ENCODE peak calls at places on chromosomes 4 and X, in ten cellular contexts. M, B, Q, C, T, R, X, K, E and O are unnamed samples.

GRCh38 chr4:54384563-54384962 is 155.5 kb downstream of the PDGFRA start:
- DNase-seq in T (no peak), Q (no peak), K (peak), R (no peak), C (peak), B (peak), E (peak), X (no peak), M (peak), O (no peak)

GRCh38 chr4:145557720-145558119 is 61.5 kb upstream of the MMAA start:
- DNase-seq in T (peak), M (peak), R (no peak), Q (peak), X (peak), C (peak), E (peak), K (peak), B (peak), O (peak)

GRCh38 chr4:122170775-122171174 is 18.6 kb downstream of the BLTP1 start:
- DNase-seq in B (no peak), K (no peak), C (no peak), R (no peak), E (no peak), M (no peak), Q (no peak), T (no peak), X (no peak), O (no peak)

GRCh38 chrX:39171686-39172085 is 370.4 kb downstream of the MID1IP1 start:
- DNase-seq in M (no peak), B (no peak), X (no peak), R (no peak), C (no peak), T (no peak), E (no peak), Q (no peak), K (no peak), O (no peak)

GRCh38 chr4:184461711-184462110 is 12.6 kb downstream of the IRF2 start:
- DNase-seq in K (no peak), C (no peak), R (no peak), T (no peak), E (no peak), Q (no peak), B (no peak), X (no peak), M (no peak), O (no peak)

GRCh38 chr4:2231082-2231481 is 10.8 kb downstream of the HAUS3 start:
- DNase-seq in R (no peak), K (no peak), T (no peak), C (no peak), E (no peak), M (no peak), B (no peak), X (no peak), Q (no peak), O (no peak)

GRCh38 chr4:7699040-7699439 is 240.6 kb downstream of the AFAP1 start:
- DNase-seq in M (no peak), K (peak), X (no peak), Q (peak), B (peak), C (no peak), R (no peak), T (no peak), E (no peak), O (no peak)

GRCh38 chr4:147769386-147769785 is 37.5 kb downstream of the ARHGAP10 start:
- DNase-seq in Q (no peak), K (no peak), R (no peak), T (no peak), X (no peak), B (no peak), C (no peak), M (no peak), E (no peak), O (no peak)

GRCh38 chrX:3651272-3651671 is 62.2 kb downstream of the PRKX start:
- DNase-seq in R (no peak), C (peak), M (no peak), T (no peak), B (no peak), Q (no peak), K (no peak), X (no peak), E (no peak), O (no peak)

GRCh38 chr4:53573696-53574095 is 17.6 kb downstream of the LNX1 start:
- DNase-seq in Q (no peak), X (no peak), R (no peak), T (no peak), C (no peak), K (no peak), M (no peak), E (no peak), B (no peak), O (no peak)

GRCh38 chr4:74659576-74660411 is 134.5 kb downstream of the BTC start:
- DNase-seq in K (no peak), Q (peak), B (peak), C (no peak), T (no peak), M (no peak), X (peak), E (peak), R (no peak), O (no peak)

GRCh38 chrX:110146521-110146920 is 143.6 kb downstream of the TMEM164 start:
- DNase-seq in R (no peak), T (no peak), K (peak), E (peak), B (no peak), Q (no peak), C (peak), X (no peak), M (peak), O (peak)

GRCh38 chrX:7574325-7574724 is 268.6 kb upstream of the VCX start:
- DNase-seq in Q (no peak), X (no peak), B (no peak), M (peak), T (no peak), R (no peak), K (no peak), E (no peak), C (peak), O (no peak)

GRCh38 chrX:53631156-53631555 is 55.4 kb downstream of the HUWE1 start:
- DNase-seq in E (no peak), T (no peak), M (no peak), R (no peak), X (no peak), K (no peak), B (no peak), C (no peak), Q (peak), O (no peak)

GRCh38 chr4:77082886-77083608 is 7.3 kb upstream of the CCNI start:
- DNase-seq in E (no peak), C (no peak), B (no peak), X (no peak), K (no peak), T (no peak), R (no peak), M (no peak), Q (no peak), O (no peak)

GRCh38 chr4:102285831-102286230 is 59.5 kb downstream of the SLC39A8 start:
- DNase-seq in R (no peak), E (no peak), K (no peak), C (no peak), M (no peak), B (no peak), T (no peak), X (no peak), Q (no peak), O (no peak)

GRCh38 chrX:49040376-49040955 is 2.7 kb downstream of the TFE3 start:
- DNase-seq in T (no peak), K (no peak), E (no peak), C (no peak), Q (no peak), M (no peak), R (no peak), B (no peak), X (no peak), O (no peak)

GRCh38 chr4:69377562-69377961 is 97.3 kb downstream of the UGT2B28 start:
- DNase-seq in Q (no peak), T (no peak), E (no peak), K (peak), B (no peak), C (no peak), X (no peak), R (no peak), M (no peak), O (no peak)

GRCh38 chr4:108081251-108081650 is 87.5 kb downstream of the LEF1 start:
- DNase-seq in M (no peak), E (no peak), C (no peak), X (no peak), T (no peak), B (no peak), Q (no peak), K (no peak), R (no peak), O (no peak)

GRCh38 chr4:75644095-75644494 is 13.8 kb upstream of the CDKL2 start:
- DNase-seq in Q (no peak), C (no peak), E (no peak), M (no peak), X (no peak), K (no peak), B (no peak), R (no peak), T (no peak), O (no peak)

GRCh38 chrX:153708415-153708814 is 15.8 kb downstream of the BCAP31 start:
- DNase-seq in T (peak), C (peak), E (peak), B (no peak), M (peak), Q (peak), R (peak), X (peak), K (peak), O (no peak)

GRCh38 chr4:141719585-141719984 is 83.2 kb downstream of the IL15 start:
- DNase-seq in M (no peak), K (no peak), E (no peak), X (no peak), B (no peak), R (no peak), C (no peak), T (no peak), Q (no peak), O (no peak)

GRCh38 chr4:81405900-81406401 is 65.8 kb downstream of the RASGEF1B start:
- DNase-seq in B (peak), Q (peak), X (peak), C (peak), T (no peak), E (no peak), M (peak), K (peak), R (no peak), O (no peak)

GRCh38 chr4:147837435-147837834 is 105.5 kb downstream of the ARHGAP10 start:
- DNase-seq in Q (no peak), X (no peak), E (no peak), R (no peak), K (no peak), C (peak), T (no peak), M (no peak), B (no peak), O (no peak)

GRCh38 chrX:65932173-65933084 is 107.5 kb downstream of the VSIG4 start:
- DNase-seq in T (no peak), E (no peak), Q (no peak), X (no peak), C (peak), B (no peak), R (no peak), M (no peak), K (no peak), O (no peak)

DNA sequence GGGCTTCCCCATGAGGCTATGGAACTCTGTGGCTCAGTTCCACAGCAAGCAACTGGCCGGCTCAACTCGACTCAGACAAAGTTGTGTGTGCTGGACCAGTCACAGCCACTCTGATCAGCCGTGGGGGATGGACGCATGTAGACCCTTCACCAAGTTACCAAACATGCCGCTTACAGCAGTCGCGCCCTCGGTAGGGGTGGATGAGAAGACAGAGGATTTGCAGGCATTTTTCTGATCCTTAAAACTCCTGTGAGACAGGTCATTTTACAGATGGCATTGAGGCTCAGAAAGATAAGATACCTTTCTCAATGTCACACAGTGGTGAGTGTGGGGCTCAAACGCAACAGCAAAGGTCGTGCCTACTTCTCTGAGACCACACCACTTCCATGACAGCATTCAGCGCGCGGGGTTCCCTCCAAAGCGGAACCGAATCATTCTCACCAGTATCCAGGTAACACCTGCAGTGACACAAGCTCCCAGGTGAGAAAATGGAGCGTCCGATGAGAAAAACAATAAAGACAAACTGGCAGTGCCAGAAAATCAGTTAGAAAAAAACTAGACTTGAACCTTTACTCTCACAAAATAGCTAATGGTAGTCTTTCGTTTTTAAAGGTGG is 83.6 kb downstream of the RELL1 start:
- DNase-seq in B (no peak), T (no peak), M (no peak), E (no peak), X (no peak), K (peak), C (no peak), R (no peak), Q (no peak), O (no peak)
- TF ChIP-seq CTCF in B (no peak), T (no peak), M (no peak), E (no peak), X (no peak), K (no peak), C (no peak), R (no peak), Q (no peak), O (no peak)

DNA sequence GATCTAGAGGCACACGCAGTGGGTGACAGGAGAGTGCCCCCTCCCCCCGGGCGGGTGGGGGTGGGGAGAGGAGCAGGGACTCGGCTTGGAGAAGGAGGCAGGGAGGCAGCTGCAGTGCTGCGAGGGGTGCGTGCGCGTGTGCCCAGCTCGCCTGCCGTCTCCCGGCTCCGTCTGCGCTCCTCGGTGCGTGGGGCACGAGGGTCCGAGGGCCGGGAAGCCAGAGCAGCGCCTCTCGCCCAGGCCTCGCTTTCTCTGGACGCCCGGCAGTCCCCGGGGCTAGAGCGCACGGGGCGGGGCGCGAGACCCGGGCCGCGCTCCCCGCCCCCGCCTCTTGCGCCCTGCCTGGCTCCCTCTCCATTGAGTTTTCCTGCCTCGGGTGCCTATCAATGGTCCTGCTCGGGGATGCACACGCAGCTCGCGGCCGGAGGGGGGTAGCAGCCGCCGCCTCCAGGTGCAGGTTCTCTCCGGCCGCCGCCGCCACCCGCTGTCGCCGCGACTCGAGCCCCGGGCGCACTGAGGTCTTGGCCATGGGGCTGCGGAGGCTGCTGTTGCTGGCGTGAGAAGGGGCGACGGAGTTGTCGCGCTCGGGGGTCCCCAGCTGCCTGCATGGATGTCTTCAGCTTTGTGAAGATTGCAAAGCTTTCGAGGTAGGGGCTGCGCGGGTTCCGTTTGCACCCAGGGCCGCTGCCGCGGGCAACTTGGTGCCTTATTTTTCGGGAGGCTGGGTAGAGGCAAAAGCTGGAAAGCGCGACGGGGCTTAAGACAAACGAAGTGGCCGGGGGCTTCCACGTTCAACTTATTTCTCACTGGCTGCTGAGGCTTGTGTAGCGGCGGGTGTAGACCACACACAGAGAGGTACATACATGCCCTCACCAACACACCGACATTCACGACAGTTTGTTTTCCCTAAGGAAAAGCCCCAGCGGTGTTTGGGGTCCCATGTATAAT is at the start of gene FRMPD4:
- DNase-seq in T (peak), E (no peak), M (peak), R (no peak), B (no peak), K (peak), X (no peak), C (no peak), Q (no peak), O (no peak)
- TF ChIP-seq CTCF in T (peak), E (no peak), M (no peak), R (no peak), B (peak), K (no peak), X (no peak), C (no peak), Q (peak), O (no peak)

GRCh38 chrX:40422021-40422420 is 158.7 kb upstream of the ATP6AP2 start:
- DNase-seq in T (no peak), Q (no peak), B (no peak), X (no peak), C (no peak), E (no peak), R (no peak), M (no peak), K (no peak), O (no peak)

GRCh38 chrX:40424259-40424658 is 156.5 kb upstream of the ATP6AP2 start:
- DNase-seq in R (no peak), M (no peak), K (no peak), C (no peak), X (no peak), B (no peak), Q (no peak), T (no peak), E (no peak), O (no peak)

GRCh38 chrX:40420899-40421729 is 159.7 kb upstream of the ATP6AP2 start:
- DNase-seq in Q (no peak), X (no peak), T (no peak), R (no peak), K (no peak), B (no peak), E (no peak), M (no peak), C (no peak), O (no peak)

GRCh38 chrX:40418413-40419195 is 162.2 kb upstream of the ATP6AP2 start:
- DNase-seq in B (no peak), X (no peak), R (no peak), E (no peak), Q (no peak), T (no peak), K (no peak), M (no peak), C (no peak), O (peak)

DNA sequence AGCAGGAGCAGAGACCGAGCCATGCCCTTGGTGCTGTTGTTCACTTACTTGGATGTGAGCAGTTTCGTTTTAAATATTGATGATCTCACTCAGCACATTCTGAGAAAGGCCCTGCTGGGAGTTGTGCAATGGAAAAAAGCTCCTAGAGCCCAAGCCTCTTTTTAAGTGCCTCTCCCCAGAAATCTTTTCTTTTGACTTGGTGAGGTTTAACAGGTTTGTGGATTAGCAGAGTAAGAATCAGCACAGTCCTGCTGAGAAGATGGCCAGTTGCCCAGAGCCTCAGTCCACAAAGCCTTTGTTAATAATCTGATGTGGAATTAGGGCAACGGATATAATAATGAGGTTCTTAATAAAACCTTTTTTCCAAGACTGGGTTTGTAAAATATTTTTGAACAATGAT is 157.5 kb upstream of the ATP6AP2 start:
- DNase-seq in B (no peak), K (no peak), X (no peak), Q (no peak), T (no peak), E (no peak), M (no peak), C (no peak), R (no peak), O (no peak)
- TF ChIP-seq CTCF in B (no peak), K (no peak), X (no peak), Q (no peak), T (no peak), E (no peak), M (no peak), C (no peak), R (no peak), O (no peak)

GRCh38 chr4:83360018-83360417 is 25.4 kb upstream of the HPSE start:
- DNase-seq in B (no peak), X (no peak), Q (no peak), K (no peak), T (no peak), R (no peak), C (no peak), E (no peak), M (no peak), O (no peak)
- TF ChIP-seq CTCF in B (no peak), X (no peak), Q (no peak), K (no peak), T (no peak), R (no peak), C (no peak), E (no peak), M (no peak), O (no peak)

DNA sequence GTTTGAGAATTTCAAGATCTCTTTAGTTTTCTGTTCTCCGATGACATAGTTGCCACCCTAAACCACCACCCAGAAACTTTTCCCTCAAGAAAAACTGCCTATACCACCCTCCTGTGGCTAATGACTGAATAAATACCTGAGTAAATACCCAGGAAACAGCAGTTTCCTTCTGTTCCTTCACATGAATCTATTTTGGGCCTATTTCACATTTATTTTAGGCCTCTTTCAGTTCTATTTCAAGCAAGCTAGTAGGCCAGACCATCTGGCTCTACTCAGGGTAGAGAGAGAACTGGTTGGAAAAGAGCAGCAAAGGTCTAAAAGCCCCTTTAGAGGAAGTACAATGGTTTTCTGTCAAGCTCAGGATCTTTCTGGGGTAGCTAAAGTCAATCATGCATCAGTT is 23.4 kb downstream of the ARHGEF9 start:
- DNase-seq in M (no peak), X (no peak), T (no peak), C (peak), B (no peak), E (no peak), Q (no peak), R (no peak), K (no peak), O (no peak)
- TF ChIP-seq CTCF in M (no peak), X (no peak), T (no peak), C (peak), B (no peak), E (no peak), Q (no peak), R (peak), K (peak), O (peak)